ENCODE peak calls at places on chromosomes 11 and 22, in four cellular contexts. T is LNCaP clone FGC; G is GM04503; B is activated CD8-positive, alpha-beta memory T cell treated with anti-CD3 and anti-CD28 coated beads, Interleukin-2, amount 50 U/mL, for 48 hours. M is an unnamed sample.
A peak's percentile ranks its signal among the peaks of the same experiment; 100 is the strongest.

GRCh38 chr22:19848298-19849224 is 6.1 kb downstream of the GNB1L start:
- DNase-seq in T (no peak), G (no peak), B (peak; percentile 49), M (no peak)

GRCh38 chr11:73308003-73308962 is at the start of gene ARHGEF17:
- DNase-seq in T (no peak), G (no peak), B (no peak), M (peak; percentile 7)

GRCh38 chr11:125949271-125950177 is 3.7 kb downstream of the VSIG10L2 start:
- DNase-seq in T (no peak), G (no peak), B (no peak), M (no peak)

GRCh38 chr22:48778308-48779195 is 1049.1 kb downstream of the BRD1 start:
- DNase-seq in T (no peak), G (no peak), B (no peak), M (no peak)

GRCh38 chr11:73182824-73183321 is 35.2 kb upstream of the P2RY2 start:
- DNase-seq in T (no peak), G (no peak), B (no peak), M (no peak)

GRCh38 chr22:35350539-35351503 is 30.1 kb upstream of the HMOX1 start:
- DNase-seq in T (peak; percentile 78), G (peak; percentile 51), B (peak; percentile 92), M (peak; percentile 75)

GRCh38 chr22:35540600-35541253 is at the start of gene RASD2:
- DNase-seq in T (no peak), G (no peak), B (peak; percentile 68), M (peak; percentile 16)

GRCh38 chr11:2382927-2383822 is 6.1 kb downstream of the CD81 start:
- DNase-seq in T (no peak), G (no peak), B (no peak), M (no peak)

GRCh38 chr11:109644158-109644557 is 222.2 kb downstream of the C11orf87 start:
- DNase-seq in T (no peak), G (no peak), B (no peak), M (no peak)

GRCh38 chr11:122046846-122047245 is 69.2 kb downstream of the BLID start:
- DNase-seq in T (no peak), G (no peak), B (no peak), M (no peak)

GRCh38 chr22:44202261-44202789 is 21.6 kb downstream of the PARVG start:
- DNase-seq in T (no peak), G (peak; percentile 60), B (no peak), M (no peak)

GRCh38 chr11:44928144-44928543 is 22.5 kb downstream of the TP53I11 start:
- DNase-seq in T (no peak), G (no peak), B (no peak), M (no peak)

GRCh38 chr11:77752518-77752917 is 68.0 kb downstream of the RSF1 start:
- DNase-seq in T (peak; percentile 26), G (no peak), B (no peak), M (no peak)

GRCh38 chr11:43983221-43983795 is 40.9 kb downstream of the C11orf96 start:
- DNase-seq in T (no peak), G (no peak), B (no peak), M (no peak)

GRCh38 chr11:130131957-130132850 is 27.4 kb upstream of the ST14 start:
- DNase-seq in T (peak; percentile 26), G (peak; percentile 14), B (no peak), M (peak; percentile 32)

GRCh38 chr11:85889676-85890579 is 34.7 kb downstream of the CCDC83 start:
- DNase-seq in T (no peak), G (peak; percentile 54), B (no peak), M (no peak)